ENCODE peak calls at places on chromosomes 16 and 17, in seven cellular contexts. V, O, F, A, G, D and U are unnamed samples.

GRCh38 chr16:83200005-83200779 is 573.4 kb downstream of the CDH13 start:
- DNase-seq in V (no peak), D (no peak), O (no peak), A (peak), G (peak), F (peak), U (no peak)

GRCh38 chr17:69173118-69173517 is 31.4 kb upstream of the ABCA6 start:
- DNase-seq in V (no peak), O (no peak), G (no peak), D (no peak), F (no peak), A (no peak), U (no peak)

GRCh38 chr16:82010649-82011048 is 621 bp downstream of the SDR42E1 start:
- DNase-seq in A (no peak), D (no peak), O (no peak), G (no peak), F (no peak), V (no peak), U (no peak)

GRCh38 chr16:84194470-84195200 is 3.7 kb downstream of the ADAD2 start:
- DNase-seq in D (peak), O (no peak), A (no peak), F (no peak), V (peak), G (no peak), U (no peak)

GRCh38 chr16:56475226-56475625 is 23.9 kb downstream of the OGFOD1 start:
- DNase-seq in A (no peak), O (no peak), V (no peak), D (no peak), G (no peak), F (peak), U (no peak)

GRCh38 chr17:8799001-8799850 is at the start of gene MFSD6L:
- DNase-seq in F (peak), D (no peak), O (no peak), G (no peak), A (no peak), V (no peak), U (no peak)

GRCh38 chr16:24288516-24288915 is 32.4 kb downstream of the CACNG3 start:
- DNase-seq in O (no peak), F (no peak), D (no peak), A (no peak), V (no peak), G (no peak), U (no peak)

GRCh38 chr16:21083729-21084268 is 66.8 kb downstream of the DNAH3 start:
- DNase-seq in A (no peak), O (peak), D (peak), G (peak), F (peak), V (peak), U (no peak)

GRCh38 chr17:42362245-42362961 is 25.8 kb downstream of the STAT3 start:
- DNase-seq in D (no peak), V (no peak), A (no peak), O (no peak), F (no peak), G (no peak), U (no peak)

GRCh38 chr16:21263640-21264211 is 14.4 kb downstream of the CRYM start:
- DNase-seq in D (peak), V (no peak), G (peak), A (no peak), O (no peak), F (no peak), U (no peak)

GRCh38 chr17:50212121-50212843 is 10.9 kb upstream of the COL1A1 start:
- DNase-seq in O (peak), F (peak), G (peak), D (no peak), A (no peak), V (peak), U (no peak)

DNA sequence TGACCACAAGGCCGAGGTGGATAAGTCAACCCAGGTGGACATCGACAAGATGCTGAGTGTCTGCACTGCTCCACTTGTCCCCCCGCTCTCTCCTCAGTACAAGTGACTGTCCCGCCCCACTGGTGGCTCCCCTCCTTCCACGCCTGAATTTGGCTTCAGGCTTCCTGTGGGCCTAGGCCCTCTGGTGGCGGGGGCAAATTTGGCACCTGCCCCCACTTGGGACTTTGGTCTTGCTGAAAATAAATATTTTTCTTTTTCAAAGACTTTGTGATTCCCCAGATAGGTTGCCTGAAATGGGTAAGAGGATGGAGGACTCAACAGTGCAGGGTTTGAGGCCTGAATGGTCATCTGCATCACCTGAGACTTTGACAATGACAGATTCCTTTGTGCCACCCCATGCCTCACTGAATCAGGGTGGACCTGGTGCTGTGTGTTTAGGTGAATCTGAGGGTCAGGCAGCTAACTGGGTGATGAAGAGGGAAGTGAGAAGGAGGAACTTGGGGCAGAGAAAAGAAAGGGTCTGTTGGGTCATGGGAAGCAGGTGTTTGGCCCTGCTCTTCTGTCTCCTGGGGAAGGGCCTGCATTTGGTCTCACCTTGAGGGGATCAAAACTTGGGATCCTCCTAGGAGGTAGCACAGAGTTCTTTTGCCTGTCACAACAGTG is 2.0 kb downstream of the C16orf86 start:
- DNase-seq in O (no peak), G (no peak), V (peak), D (peak), F (no peak), A (no peak), U (no peak)
- TF ChIP-seq CTCF in O (no peak), G (no peak), V (peak), D (peak), F (peak), A (peak), U (no peak)

DNA sequence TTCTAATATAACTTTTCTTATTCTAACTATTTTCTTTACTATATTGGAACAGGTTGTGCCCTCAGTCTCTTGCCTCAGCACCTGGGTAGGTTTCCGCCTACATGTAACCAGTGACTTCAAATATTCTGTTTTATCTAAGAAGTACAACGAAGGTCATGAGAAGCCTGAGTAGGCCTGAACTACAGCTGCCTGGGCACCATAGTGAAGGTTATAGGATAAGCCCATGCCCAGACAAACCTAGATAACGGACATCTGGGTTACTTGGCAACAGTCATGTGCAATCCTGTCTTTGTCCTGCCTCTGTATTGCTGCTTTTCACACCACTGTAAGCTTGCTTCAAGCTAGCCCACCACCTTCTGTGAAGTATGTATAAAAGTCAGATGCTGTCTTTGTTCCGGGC is 25.4 kb upstream of the ARL4D start:
- DNase-seq in A (no peak), D (no peak), V (no peak), F (no peak), G (no peak), O (no peak), U (no peak)
- TF ChIP-seq CTCF in A (no peak), D (no peak), V (no peak), F (no peak), G (no peak), O (no peak), U (no peak)

DNA sequence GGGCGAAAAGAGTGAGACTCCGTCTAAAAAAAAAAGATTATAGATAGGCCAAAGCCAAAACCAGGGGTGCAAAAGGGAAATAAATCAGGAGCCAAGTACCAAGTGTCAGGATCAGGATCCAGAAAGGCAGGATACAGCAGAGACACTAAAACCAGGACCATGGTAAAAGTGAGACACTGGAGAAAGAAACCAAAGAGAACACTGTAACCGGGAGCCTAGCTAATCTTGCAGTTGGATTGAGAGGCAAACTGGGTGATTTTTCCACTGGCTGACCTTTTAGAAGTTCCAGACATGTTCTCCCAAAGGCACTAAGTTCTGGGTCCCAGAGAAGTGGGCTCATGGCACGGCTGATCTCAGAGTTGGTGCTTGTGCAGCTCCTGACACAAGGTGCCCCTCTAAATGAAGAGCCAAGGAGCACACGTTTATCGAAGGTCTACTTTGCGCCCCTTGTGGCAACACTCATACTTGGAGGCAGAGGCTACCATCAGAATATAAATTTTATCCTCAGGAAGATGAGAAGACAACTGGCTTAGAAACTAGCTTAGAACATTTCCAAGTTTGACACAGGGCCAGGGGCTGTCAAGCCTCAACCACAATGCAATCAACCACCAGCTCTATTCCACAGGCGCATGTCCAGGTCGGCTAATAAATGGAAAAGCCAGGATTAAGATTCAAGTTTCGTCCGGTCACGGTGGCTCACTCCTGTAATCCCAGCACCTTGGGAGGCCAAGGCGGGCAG is 27.5 kb upstream of the HELZ start:
- DNase-seq in G (no peak), D (peak), A (no peak), F (no peak), O (no peak), V (peak), U (peak)
- TF ChIP-seq CTCF in G (peak), D (no peak), A (no peak), F (peak), O (no peak), V (peak), U (peak)

GRCh38 chr17:75394332-75394918 is 11.1 kb downstream of the GRB2 start:
- DNase-seq in O (no peak), F (no peak), A (no peak), V (peak), D (no peak), G (no peak), U (no peak)
- TF ChIP-seq CTCF in O (no peak), F (no peak), A (no peak), V (no peak), D (no peak), G (no peak), U (no peak)

GRCh38 chr17:62652251-62653001 is 25.0 kb downstream of the MRC2 start:
- DNase-seq in V (peak), O (peak), G (peak), D (peak), A (peak), F (peak), U (peak)

GRCh38 chr17:62650587-62650986 is 23.1 kb downstream of the MRC2 start:
- DNase-seq in F (no peak), D (no peak), A (no peak), O (no peak), V (no peak), G (no peak), U (peak)

GRCh38 chr17:62656446-62656845 is 29.0 kb downstream of the MRC2 start:
- DNase-seq in F (no peak), A (no peak), O (no peak), D (no peak), V (no peak), G (no peak), U (peak)

GRCh38 chr17:62653831-62654829 is 26.7 kb downstream of the MRC2 start:
- DNase-seq in A (no peak), F (peak), O (peak), D (no peak), G (peak), V (peak), U (peak)

DNA sequence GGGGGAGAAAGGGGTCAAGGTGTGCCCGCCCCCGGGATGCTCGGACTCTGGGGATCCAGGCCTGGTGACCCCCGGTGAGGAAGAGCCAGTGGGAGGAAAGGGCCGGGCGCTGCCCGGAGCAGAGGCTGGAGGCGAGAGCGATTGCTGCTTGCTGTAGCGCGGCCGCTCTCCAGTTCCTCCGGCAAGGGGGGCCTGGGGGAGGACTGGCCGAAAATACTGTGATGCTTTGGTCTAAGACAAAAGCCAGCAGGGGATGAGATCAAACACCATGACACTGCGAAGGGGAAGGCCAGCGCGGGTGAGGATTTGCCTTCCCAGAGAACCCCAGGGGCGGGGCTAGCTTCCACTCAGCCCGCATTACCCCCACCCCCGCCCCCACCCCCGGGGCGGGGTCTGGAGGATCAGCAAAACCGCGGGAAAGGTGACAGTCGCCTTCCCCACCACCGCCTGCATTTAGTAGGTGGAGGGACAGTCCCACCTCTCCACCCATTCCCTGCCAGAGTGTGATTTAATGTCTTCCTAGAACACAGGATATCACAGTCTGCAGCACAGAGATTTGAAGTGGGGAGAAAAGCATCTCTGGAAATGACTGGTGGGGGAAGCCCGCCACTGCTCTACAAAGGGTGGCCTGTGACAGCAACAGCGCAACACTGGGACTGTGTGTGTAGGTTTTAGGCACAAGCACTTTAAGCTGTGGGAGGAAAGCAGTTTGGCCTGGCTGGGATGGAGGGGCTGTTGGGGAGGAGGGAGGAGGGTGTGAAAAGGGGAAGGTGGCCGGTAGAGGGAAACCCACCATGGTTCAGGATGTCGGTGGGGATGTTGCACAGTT is 25.7 kb downstream of the MRC2 start:
- DNase-seq in V (peak), D (peak), G (peak), O (peak), F (peak), A (no peak), U (peak)
- TF ChIP-seq CTCF in V (no peak), D (no peak), G (no peak), O (no peak), F (peak), A (no peak), U (peak)

GRCh38 chr16:1773703-1774455 is 945 bp upstream of the MRPS34 start:
- DNase-seq in V (peak), O (no peak), D (no peak), F (peak), G (peak), A (no peak), U (no peak)
- TF ChIP-seq CTCF in V (no peak), O (no peak), D (no peak), F (no peak), G (no peak), A (no peak), U (peak)

GRCh38 chr17:40561871-40562611 is 3.2 kb downstream of the CCR7 start:
- DNase-seq in G (no peak), O (no peak), F (no peak), A (no peak), V (no peak), D (peak), U (no peak)
- TF ChIP-seq CTCF in G (peak), O (no peak), F (peak), A (peak), V (no peak), D (peak), U (peak)

GRCh38 chr16:27222499-27223225 is 19.3 kb downstream of the KDM8 start:
- DNase-seq in O (no peak), V (no peak), G (peak), A (no peak), D (no peak), F (peak), U (no peak)

GRCh38 chr16:27223701-27224100 is 20.4 kb downstream of the KDM8 start:
- DNase-seq in A (no peak), O (no peak), V (no peak), D (no peak), G (no peak), F (no peak), U (no peak)

GRCh38 chr16:27221576-27222498 is 18.5 kb downstream of the KDM8 start:
- DNase-seq in G (peak), A (no peak), O (no peak), V (no peak), D (no peak), F (peak), U (peak)

GRCh38 chr16:27224271-27224737 is 21.0 kb downstream of the KDM8 start:
- DNase-seq in A (no peak), G (no peak), V (no peak), F (no peak), D (no peak), O (no peak), U (peak)

GRCh38 chr16:27223226-27223610 is 19.9 kb downstream of the KDM8 start:
- DNase-seq in D (no peak), V (no peak), F (no peak), G (no peak), A (no peak), O (no peak), U (no peak)
- TF ChIP-seq CTCF in D (peak), V (no peak), F (no peak), G (no peak), A (no peak), O (no peak), U (peak)